ENCODE peak calls at places on chromosomes 2 and 18, in ten cellular contexts. K, Q, J, N, P, R, S, G, B and A are unnamed samples.

GRCh38 chr2:177753682-177754475 is 318.7 kb downstream of the PDE11A start:
- DNase-seq in K (peak), Q (no peak), J (no peak), N (peak), P (peak), R (no peak), S (no peak), G (peak), B (peak), A (peak)

GRCh38 chr2:207528980-207529329 is 807 bp upstream of the CREB1 start:
- DNase-seq in K (peak), Q (peak), J (peak), N (peak), P (peak), R (no peak), S (no peak), G (peak), B (peak), A (no peak)

GRCh38 chr2:201909348-201909747 is 103.0 kb downstream of the CDK15 start:
- DNase-seq in K (no peak), Q (no peak), J (no peak), N (peak), P (no peak), R (no peak), S (no peak), G (no peak), B (no peak), A (no peak)

GRCh38 chr18:70181015-70181414 is 24.5 kb downstream of the RTTN start:
- DNase-seq in K (no peak), Q (no peak), J (no peak), N (peak), P (no peak), R (no peak), S (no peak), G (peak), B (peak), A (no peak)

GRCh38 chr2:26970928-26971627 is 641 bp downstream of the MAPRE3 start:
- DNase-seq in K (peak), Q (no peak), J (peak), N (peak), P (no peak), R (no peak), S (no peak), G (no peak), B (no peak), A (peak)

GRCh38 chr2:36549063-36549662 is 48.8 kb downstream of the FEZ2 start:
- DNase-seq in K (peak), Q (no peak), J (no peak), N (no peak), P (no peak), R (no peak), S (no peak), G (peak), B (peak), A (no peak)

GRCh38 chr2:203310688-203311087 is 17.5 kb upstream of the ABI2 start:
- DNase-seq in K (no peak), Q (no peak), J (no peak), N (no peak), P (no peak), R (no peak), S (no peak), G (no peak), B (no peak), A (no peak)

GRCh38 chr2:145012214-145012670 is 492.3 kb upstream of the ZEB2 start:
- DNase-seq in K (peak), Q (no peak), J (no peak), N (no peak), P (no peak), R (no peak), S (no peak), G (peak), B (peak), A (no peak)

GRCh38 chr2:7555260-7555659 is 638.0 kb downstream of the RNF144A start:
- DNase-seq in K (peak), Q (no peak), J (no peak), N (no peak), P (no peak), R (no peak), S (no peak), G (no peak), B (no peak), A (no peak)

GRCh38 chr2:12486205-12487118 is 230.3 kb upstream of the TRIB2 start:
- DNase-seq in K (no peak), Q (no peak), J (no peak), N (no peak), P (no peak), R (no peak), S (no peak), G (no peak), B (peak), A (no peak)

GRCh38 chr2:217277646-217278048 is 417.8 kb upstream of the TNP1 start:
- DNase-seq in K (no peak), Q (no peak), J (no peak), N (peak), P (no peak), R (no peak), S (no peak), G (peak), B (peak), A (no peak)

GRCh38 chr2:128169497-128169896 is 78.5 kb downstream of the UGGT1 start:
- DNase-seq in K (no peak), Q (no peak), J (no peak), N (no peak), P (no peak), R (no peak), S (no peak), G (peak), B (peak), A (no peak)

GRCh38 chr18:64618390-64618789 is 469.5 kb upstream of the LINC00305 start:
- DNase-seq in K (no peak), Q (no peak), J (no peak), N (no peak), P (no peak), R (no peak), S (no peak), G (no peak), B (no peak), A (no peak)

GRCh38 chr18:50869150-50869549 is 9.8 kb upstream of the ME2 start:
- DNase-seq in K (no peak), Q (no peak), J (no peak), N (no peak), P (no peak), R (no peak), S (no peak), G (no peak), B (no peak), A (no peak)

GRCh38 chr2:113041871-113042270 is 10.8 kb downstream of the IL36B start:
- DNase-seq in K (no peak), Q (no peak), J (no peak), N (no peak), P (no peak), R (no peak), S (no peak), G (no peak), B (no peak), A (no peak)

GRCh38 chr18:37364237-37364636 is 201.4 kb downstream of the CELF4 start:
- DNase-seq in K (no peak), Q (no peak), J (no peak), N (no peak), P (no peak), R (no peak), S (no peak), G (no peak), B (no peak), A (no peak)

GRCh38 chr2:14565666-14566065 is 66.9 kb upstream of the LRATD1 start:
- DNase-seq in K (peak), Q (no peak), J (no peak), N (no peak), P (no peak), R (no peak), S (no peak), G (no peak), B (no peak), A (no peak)

GRCh38 chr2:127504552-127505460 is 21.5 kb downstream of the IWS1 start:
- DNase-seq in K (no peak), Q (no peak), J (no peak), N (no peak), P (no peak), R (no peak), S (no peak), G (no peak), B (no peak), A (no peak)

GRCh38 chr2:120878970-120879369 is 143.3 kb downstream of the GLI2 start:
- DNase-seq in K (no peak), Q (no peak), J (no peak), N (no peak), P (no peak), R (no peak), S (no peak), G (no peak), B (no peak), A (peak)

GRCh38 chr2:3422161-3422767 is 42.8 kb downstream of the TRAPPC12 start:
- DNase-seq in K (no peak), Q (no peak), J (no peak), N (no peak), P (no peak), R (no peak), S (no peak), G (no peak), B (no peak), A (no peak)

GRCh38 chr2:178008636-178009289 is 63.8 kb downstream of the PDE11A start:
- DNase-seq in K (peak), Q (no peak), J (no peak), N (peak), P (no peak), R (no peak), S (no peak), G (no peak), B (peak), A (peak)

GRCh38 chr2:12303181-12304030 is 413.3 kb upstream of the TRIB2 start:
- DNase-seq in K (peak), Q (no peak), J (no peak), N (peak), P (no peak), R (no peak), S (no peak), G (no peak), B (peak), A (no peak)

GRCh38 chr18:76610933-76611749 is 116.1 kb upstream of the ZNF516 start:
- DNase-seq in K (peak), Q (no peak), J (no peak), N (no peak), P (no peak), R (no peak), S (no peak), G (no peak), B (no peak), A (peak)

GRCh38 chr2:173752152-173752551 is 213.0 kb downstream of the SP3 start:
- DNase-seq in K (no peak), Q (no peak), J (no peak), N (peak), P (no peak), R (no peak), S (no peak), G (no peak), B (no peak), A (no peak)

GRCh38 chr2:199911877-199912161 is 726 bp downstream of the C2orf69 start:
- DNase-seq in K (no peak), Q (no peak), J (no peak), N (no peak), P (no peak), R (no peak), S (no peak), G (no peak), B (no peak), A (no peak)